ENCODE peak calls at places on chromosomes 5 and 9, in four cellular contexts. U is brain microvascular endothelial cell, M is cardiac fibroblast, V is fibroblast of mammary gland. Y is an unnamed sample.

GRCh38 chr9:102845847-102846246 is 149.3 kb upstream of the CYLC2 start:
- DNase-seq in U (no peak), M (no peak), V (no peak), Y (no peak)

GRCh38 chr9:111961575-111961974 is 65.0 kb downstream of the UGCG start:
- DNase-seq in U (peak; percentile 73), M (peak; percentile 61), V (peak; percentile 49), Y (no peak)

GRCh38 chr5:172645271-172645670 is 4.2 kb downstream of the NEURL1B start:
- DNase-seq in U (no peak), M (no peak), V (no peak), Y (no peak)

GRCh38 chr5:76016258-76016657 is 66.9 kb upstream of the SV2C start:
- DNase-seq in U (no peak), M (no peak), V (no peak), Y (no peak)

GRCh38 chr9:13555989-13556500 is 276.6 kb upstream of the MPDZ start:
- DNase-seq in U (no peak), M (no peak), V (no peak), Y (no peak)

GRCh38 chr5:59357421-59357977 is 536.0 kb downstream of the PDE4D start:
- DNase-seq in U (peak; percentile 93), M (peak; percentile 9), V (no peak), Y (no peak)

GRCh38 chr5:89315194-89315593 is 432.2 kb upstream of the MEF2C start:
- DNase-seq in U (peak; percentile 48), M (no peak), V (peak; percentile 67), Y (no peak)

GRCh38 chr9:16884373-16884772 is 13.9 kb upstream of the BNC2 start:
- DNase-seq in U (no peak), M (no peak), V (no peak), Y (no peak)

GRCh38 chr9:4829956-4830355 is 37.2 kb downstream of the RCL1 start:
- DNase-seq in U (no peak), M (peak; percentile 48), V (peak; percentile 85), Y (no peak)

GRCh38 chr9:114691046-114691955 is 9.3 kb upstream of the TEX48 start:
- DNase-seq in U (peak; percentile 88), M (peak; percentile 88), V (peak; percentile 90), Y (no peak)

GRCh38 chr5:179256229-179257189 is 88.8 kb downstream of the ADAMTS2 start:
- DNase-seq in U (no peak), M (no peak), V (no peak), Y (no peak)

GRCh38 chr5:150113047-150113744 is 26.8 kb upstream of the CSF1R start:
- DNase-seq in U (no peak), M (no peak), V (peak; percentile 65), Y (no peak)

GRCh38 chr5:123976393-123977029 is 464.5 kb downstream of the CSNK1G3 start:
- DNase-seq in U (no peak), M (no peak), V (no peak), Y (no peak)

GRCh38 chr5:96751203-96752169 is 56.3 kb downstream of the ERAP1 start:
- DNase-seq in U (no peak), M (no peak), V (no peak), Y (no peak)

GRCh38 chr5:133048993-133049725 is 2.7 kb upstream of the HSPA4 start:
- DNase-seq in U (no peak), M (peak; percentile 45), V (no peak), Y (no peak)

GRCh38 chr5:50687548-50687947 is 21.1 kb downstream of the PARP8 start:
- DNase-seq in U (no peak), M (no peak), V (no peak), Y (no peak)

GRCh38 chr9:68834931-68835520 is 130.0 kb downstream of the PIP5K1B start:
- DNase-seq in U (no peak), M (no peak), V (no peak), Y (no peak)

GRCh38 chr5:40834391-40834848 is 602 bp downstream of the RPL37 start:
- DNase-seq in U (no peak), M (peak; percentile 47), V (peak; percentile 36), Y (no peak)

GRCh38 chr9:97638666-97639065 is 5.0 kb downstream of the NCBP1 start:
- DNase-seq in U (no peak), M (peak; percentile 12), V (no peak), Y (no peak)

GRCh38 chr5:72010395-72010794 is 96.9 kb upstream of the MAP1B start:
- DNase-seq in U (no peak), M (no peak), V (no peak), Y (no peak)
- TF ChIP-seq CTCF in U (no peak), M (no peak), V (no peak), Y (no peak)

GRCh38 chr9:129481824-129482511 is 138.9 kb downstream of the C9orf50 start:
- DNase-seq in U (no peak), M (peak; percentile 40), V (peak; percentile 42), Y (no peak)
- TF ChIP-seq CTCF in U (peak; percentile 44), M (peak; percentile 38), V (peak; percentile 25), Y (no peak)

GRCh38 chr5:7261049-7261448 is 134.9 kb upstream of the ADCY2 start:
- DNase-seq in U (no peak), M (peak; percentile 33), V (peak; percentile 65), Y (no peak)

DNA sequence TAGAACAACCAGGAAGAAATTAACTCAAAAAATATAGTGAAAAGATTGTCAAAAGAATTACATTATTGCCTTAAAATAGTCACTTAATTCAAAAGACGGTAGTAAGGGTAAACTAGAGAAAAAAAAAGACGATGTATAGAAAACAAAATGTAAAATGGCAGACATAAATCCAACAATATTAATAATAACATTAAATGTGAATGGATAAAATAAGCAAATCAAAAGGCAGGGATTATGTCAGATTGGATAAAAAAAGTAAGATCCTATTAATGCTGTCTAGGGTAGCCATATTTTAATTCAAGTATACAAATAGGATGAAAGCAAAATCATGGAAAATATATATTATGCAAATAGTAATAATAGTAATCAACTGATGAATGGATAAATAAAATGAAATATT is 134.0 kb upstream of the ADCY2 start:
- DNase-seq in U (no peak), M (no peak), V (no peak), Y (no peak)
- TF ChIP-seq CTCF in U (no peak), M (no peak), V (no peak), Y (no peak)

DNA sequence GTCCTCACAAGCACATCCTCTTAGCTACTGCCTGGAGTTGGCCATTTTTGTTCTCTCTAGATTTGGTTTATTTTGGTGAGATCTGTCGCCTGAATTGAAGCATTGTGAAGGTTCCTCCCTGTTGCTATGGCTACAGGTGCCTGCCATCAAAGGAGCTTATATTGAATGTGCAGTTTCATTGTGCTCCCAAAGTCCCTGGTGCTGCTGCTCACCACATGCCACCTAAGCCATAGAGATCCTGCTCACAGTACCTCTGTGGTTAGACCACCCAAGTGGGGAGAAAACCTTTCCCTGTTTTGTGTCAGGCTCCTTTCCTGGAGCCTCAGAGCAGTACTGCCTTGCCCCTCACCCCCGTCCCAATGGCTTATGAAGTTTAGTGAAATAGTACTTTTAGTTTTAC is 383.4 kb downstream of the TMEM38B start:
- DNase-seq in U (no peak), M (no peak), V (no peak), Y (no peak)
- TF ChIP-seq CTCF in U (no peak), M (no peak), V (no peak), Y (no peak)

GRCh38 chr5:104739503-104739902 is 1176.9 kb upstream of the NUDT12 start:
- DNase-seq in U (no peak), M (no peak), V (no peak), Y (no peak)

GRCh38 chr5:104739905-104740304 is 1177.3 kb upstream of the NUDT12 start:
- DNase-seq in U (no peak), M (no peak), V (no peak), Y (no peak)

GRCh38 chr5:104733063-104733719 is 1170.6 kb upstream of the NUDT12 start:
- DNase-seq in U (no peak), M (no peak), V (no peak), Y (no peak)

DNA sequence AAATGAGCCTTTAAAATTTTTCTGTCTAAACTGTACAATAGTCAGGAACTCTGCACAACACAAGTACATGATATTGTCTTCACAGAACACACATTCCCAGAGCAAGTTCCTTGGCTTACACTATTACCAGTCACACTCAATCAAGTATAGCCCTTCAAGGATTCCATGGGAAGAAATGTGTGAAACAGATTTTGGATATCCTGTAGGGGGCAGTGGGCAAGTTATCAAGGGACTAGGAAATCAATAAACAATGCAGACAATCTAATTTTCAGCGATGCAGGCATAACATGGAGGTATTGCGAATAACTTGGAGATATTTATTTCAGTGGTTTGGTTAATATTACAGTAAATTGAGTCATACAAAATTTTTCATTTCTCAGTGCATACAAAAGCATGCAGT is 1171.5 kb upstream of the NUDT12 start:
- DNase-seq in U (no peak), M (no peak), V (no peak), Y (no peak)
- TF ChIP-seq CTCF in U (peak; percentile 12), M (no peak), V (no peak), Y (no peak)

Y was measured in omental fat pad.